ENCODE peak calls at places on chromosomes 11 and 22, in nine cellular contexts. One of them, this sample, is unnamed.

GRCh38 chr11:25981998-25982397 is 349.9 kb upstream of the ANO3 start:
- DNase-seq in MCF 10A: peak
- DNase-seq in OCI-LY7: peak
- DNase-seq in NCI-H82: peak
- DNase-seq in neural crest cell: peak
- DNase-seq in aorta: no peak
- DNase-seq in H1: no peak
- DNase-seq in PC-3: peak
- DNase-seq in HTR-8/SVneo: peak
- DNase-seq in this sample: peak

GRCh38 chr11:86869966-86870570 is 69.7 kb downstream of the PRSS23 start:
- DNase-seq in MCF 10A: peak
- DNase-seq in OCI-LY7: peak
- DNase-seq in NCI-H82: peak
- DNase-seq in neural crest cell: peak
- DNase-seq in aorta: peak
- DNase-seq in H1: peak
- DNase-seq in PC-3: peak
- DNase-seq in HTR-8/SVneo: peak
- DNase-seq in this sample: peak

GRCh38 chr11:108857382-108857781 is 192.5 kb downstream of the DDX10 start:
- DNase-seq in MCF 10A: no peak
- DNase-seq in OCI-LY7: no peak
- DNase-seq in NCI-H82: no peak
- DNase-seq in neural crest cell: no peak
- DNase-seq in aorta: no peak
- DNase-seq in H1: no peak
- DNase-seq in PC-3: no peak
- DNase-seq in HTR-8/SVneo: no peak
- DNase-seq in this sample: peak

GRCh38 chr11:68092411-68092810 is 28.8 kb downstream of the CHKA start:
- DNase-seq in MCF 10A: no peak
- DNase-seq in OCI-LY7: no peak
- DNase-seq in NCI-H82: peak
- DNase-seq in neural crest cell: no peak
- DNase-seq in aorta: no peak
- DNase-seq in H1: no peak
- DNase-seq in PC-3: no peak
- DNase-seq in HTR-8/SVneo: no peak
- DNase-seq in this sample: no peak

GRCh38 chr11:63622318-63622717 is 8.1 kb upstream of the PLAAT3 start:
- DNase-seq in MCF 10A: peak
- DNase-seq in OCI-LY7: no peak
- DNase-seq in NCI-H82: no peak
- DNase-seq in neural crest cell: no peak
- DNase-seq in aorta: no peak
- DNase-seq in H1: no peak
- DNase-seq in PC-3: peak
- DNase-seq in HTR-8/SVneo: no peak
- DNase-seq in this sample: no peak

GRCh38 chr22:28710112-28710888 is 30.7 kb upstream of the TTC28 start:
- DNase-seq in MCF 10A: peak
- DNase-seq in OCI-LY7: no peak
- DNase-seq in NCI-H82: no peak
- DNase-seq in neural crest cell: no peak
- DNase-seq in aorta: no peak
- DNase-seq in H1: no peak
- DNase-seq in PC-3: peak
- DNase-seq in HTR-8/SVneo: peak
- DNase-seq in this sample: peak

GRCh38 chr11:27864046-27865025 is 164.1 kb upstream of the BDNF start:
- DNase-seq in MCF 10A: no peak
- DNase-seq in OCI-LY7: no peak
- DNase-seq in NCI-H82: no peak
- DNase-seq in neural crest cell: no peak
- DNase-seq in aorta: no peak
- DNase-seq in H1: no peak
- DNase-seq in PC-3: no peak
- DNase-seq in HTR-8/SVneo: no peak
- DNase-seq in this sample: no peak

GRCh38 chr11:67644042-67644441 is 4.5 kb upstream of the TBX10 start:
- DNase-seq in MCF 10A: peak
- DNase-seq in OCI-LY7: peak
- DNase-seq in NCI-H82: peak
- DNase-seq in neural crest cell: no peak
- DNase-seq in aorta: peak
- DNase-seq in H1: no peak
- DNase-seq in PC-3: peak
- DNase-seq in HTR-8/SVneo: no peak
- DNase-seq in this sample: no peak

GRCh38 chr11:133947298-133947905 is 9.4 kb downstream of the IGSF9B start:
- DNase-seq in MCF 10A: peak
- DNase-seq in OCI-LY7: no peak
- DNase-seq in NCI-H82: peak
- DNase-seq in neural crest cell: peak
- DNase-seq in aorta: no peak
- DNase-seq in H1: no peak
- DNase-seq in PC-3: peak
- DNase-seq in HTR-8/SVneo: peak
- DNase-seq in this sample: no peak

GRCh38 chr22:50567721-50568252 is 5.1 kb upstream of the SYCE3 start:
- DNase-seq in MCF 10A: no peak
- DNase-seq in OCI-LY7: no peak
- DNase-seq in NCI-H82: peak
- DNase-seq in neural crest cell: no peak
- DNase-seq in aorta: no peak
- DNase-seq in H1: no peak
- DNase-seq in PC-3: no peak
- DNase-seq in HTR-8/SVneo: no peak
- DNase-seq in this sample: no peak

GRCh38 chr11:41498726-41499125 is 39.3 kb upstream of the LRRC4C start:
- DNase-seq in MCF 10A: peak
- DNase-seq in OCI-LY7: no peak
- DNase-seq in NCI-H82: peak
- DNase-seq in neural crest cell: no peak
- DNase-seq in aorta: no peak
- DNase-seq in H1: no peak
- DNase-seq in PC-3: peak
- DNase-seq in HTR-8/SVneo: no peak
- DNase-seq in this sample: no peak

GRCh38 chr11:35223429-35223828 is 84.5 kb downstream of the CD44 start:
- DNase-seq in MCF 10A: no peak
- DNase-seq in OCI-LY7: no peak
- DNase-seq in NCI-H82: peak
- DNase-seq in neural crest cell: peak
- DNase-seq in aorta: no peak
- DNase-seq in H1: no peak
- DNase-seq in PC-3: no peak
- DNase-seq in HTR-8/SVneo: no peak
- DNase-seq in this sample: no peak

GRCh38 chr11:130407978-130408377 is 20.4 kb downstream of the ADAMTS8 start:
- DNase-seq in MCF 10A: peak
- DNase-seq in OCI-LY7: no peak
- DNase-seq in NCI-H82: no peak
- DNase-seq in neural crest cell: no peak
- DNase-seq in aorta: no peak
- DNase-seq in H1: no peak
- DNase-seq in PC-3: peak
- DNase-seq in HTR-8/SVneo: peak
- DNase-seq in this sample: no peak

GRCh38 chr11:2791521-2792375 is 92.0 kb upstream of the KCNQ1OT1 start:
- DNase-seq in MCF 10A: no peak
- DNase-seq in OCI-LY7: no peak
- DNase-seq in NCI-H82: no peak
- DNase-seq in neural crest cell: no peak
- DNase-seq in aorta: peak
- DNase-seq in H1: no peak
- DNase-seq in PC-3: no peak
- DNase-seq in HTR-8/SVneo: no peak
- DNase-seq in this sample: no peak

GRCh38 chr22:36184433-36185035 is 17.1 kb downstream of the APOL4 start:
- DNase-seq in MCF 10A: no peak
- DNase-seq in OCI-LY7: no peak
- DNase-seq in NCI-H82: no peak
- DNase-seq in neural crest cell: no peak
- DNase-seq in aorta: no peak
- DNase-seq in H1: no peak
- DNase-seq in PC-3: no peak
- DNase-seq in HTR-8/SVneo: no peak
- DNase-seq in this sample: peak

GRCh38 chr11:9759519-9760179 is 95.8 kb downstream of the SWAP70 start:
- DNase-seq in MCF 10A: peak
- DNase-seq in OCI-LY7: peak
- DNase-seq in NCI-H82: no peak
- DNase-seq in neural crest cell: no peak
- DNase-seq in aorta: peak
- DNase-seq in H1: no peak
- DNase-seq in PC-3: peak
- DNase-seq in HTR-8/SVneo: peak
- DNase-seq in this sample: peak

GRCh38 chr11:59551651-59552521 is 40.5 kb downstream of the OR4D9 start:
- DNase-seq in MCF 10A: peak
- DNase-seq in OCI-LY7: peak
- DNase-seq in NCI-H82: peak
- DNase-seq in neural crest cell: peak
- DNase-seq in aorta: no peak
- DNase-seq in H1: no peak
- DNase-seq in PC-3: peak
- DNase-seq in HTR-8/SVneo: no peak
- DNase-seq in this sample: peak

GRCh38 chr22:20298110-20298802 is 21.6 kb downstream of the DGCR6L start:
- DNase-seq in MCF 10A: no peak
- DNase-seq in OCI-LY7: no peak
- DNase-seq in NCI-H82: no peak
- DNase-seq in neural crest cell: no peak
- DNase-seq in aorta: no peak
- DNase-seq in H1: no peak
- DNase-seq in PC-3: no peak
- DNase-seq in HTR-8/SVneo: no peak
- DNase-seq in this sample: no peak

This sample was measured in dermis microvascular lymphatic vessel endothelial cell.